ENCODE peak calls at places on chromosomes 6 and 20, in six cellular contexts. Y is Kasumi-1; U is cardiac muscle cell; D is T-cell; P is H4; S is activated naive CD4-positive, alpha-beta T cell treated with anti-CD3 and anti-CD28 coated beads for 36 hours. G is an unnamed sample.

GRCh38 chr6:84330325-84330724 is 102.9 kb upstream of the CEP162 start:
- DNase-seq in S (no peak), P (no peak), Y (no peak), U (no peak), D (no peak), G (no peak)

GRCh38 chr20:16205505-16205904 is 367.7 kb downstream of the KIF16B start:
- DNase-seq in S (no peak), Y (no peak), U (no peak), D (no peak), P (no peak), G (no peak)

GRCh38 chr6:166989427-166990034 is 9.7 kb upstream of the CEP43 start:
- DNase-seq in U (peak; percentile 25), Y (peak; percentile 77), S (peak; percentile 61), D (peak; percentile 43), P (peak; percentile 5), G (no peak)

GRCh38 chr6:12570461-12571030 is 146.0 kb upstream of the PHACTR1 start:
- DNase-seq in S (no peak), Y (no peak), D (no peak), P (peak; percentile 32), U (no peak), G (no peak)

GRCh38 chr6:159359581-159360264 is 190.5 kb downstream of the FNDC1 start:
- DNase-seq in S (no peak), P (no peak), D (no peak), U (no peak), Y (no peak), G (no peak)

GRCh38 chr20:1761116-1761515 is 103.5 kb upstream of the SIRPG start:
- DNase-seq in P (no peak), Y (no peak), U (no peak), S (no peak), D (no peak), G (peak; percentile 49)

GRCh38 chr6:17580518-17581048 is 19.5 kb upstream of the FAM8A1 start:
- DNase-seq in Y (no peak), P (no peak), U (peak; percentile 0), D (no peak), S (peak; percentile 37), G (peak; percentile 43)

GRCh38 chr6:110398778-110399177 is 16.6 kb downstream of the DDO start:
- DNase-seq in S (no peak), Y (no peak), P (no peak), D (no peak), U (no peak), G (no peak)

GRCh38 chr6:151403919-151404308 is 12.6 kb upstream of the ZBTB2 start:
- DNase-seq in S (no peak), Y (no peak), U (no peak), D (no peak), P (no peak), G (no peak)

GRCh38 chr6:105352037-105352617 is 50.8 kb downstream of the PREP start:
- DNase-seq in Y (no peak), U (no peak), D (no peak), S (no peak), P (no peak), G (no peak)

G was measured in A549.